ENCODE peak calls at places on chromosome 4, in eight cellular contexts. O, M, C, T, I, L, W and Z are unnamed samples.

GRCh38 chr4:2408401-2408958 is 10.0 kb downstream of the ZFYVE28 start:
- DNase-seq in L (no peak), W (no peak), M (no peak), C (no peak), I (no peak), O (no peak), T (no peak), Z (no peak)

GRCh38 chr4:184932343-184932742 is 85.9 kb upstream of the HELT start:
- DNase-seq in T (peak; percentile 11), M (no peak), L (no peak), W (no peak), C (no peak), I (no peak), O (no peak), Z (no peak)

GRCh38 chr4:134141728-134142127 is 59.9 kb downstream of the PABPC4L start:
- DNase-seq in W (no peak), L (no peak), M (no peak), I (no peak), C (no peak), T (no peak), O (no peak), Z (no peak)

GRCh38 chr4:186819357-186820086 is 95.9 kb upstream of the FAT1 start:
- DNase-seq in T (no peak), L (no peak), C (no peak), I (no peak), W (no peak), M (no peak), O (no peak), Z (no peak)

GRCh38 chr4:36224969-36225903 is 19.1 kb downstream of the ARAP2 start:
- DNase-seq in M (no peak), I (no peak), W (no peak), O (no peak), C (no peak), L (no peak), T (no peak), Z (no peak)

GRCh38 chr4:8480221-8480620 is 39.6 kb downstream of the TRMT44 start:
- DNase-seq in C (no peak), L (no peak), I (no peak), O (no peak), M (no peak), T (no peak), W (no peak), Z (no peak)

GRCh38 chr4:53192496-53192895 is 173.4 kb downstream of the SCFD2 start:
- DNase-seq in T (no peak), C (no peak), W (no peak), M (no peak), L (no peak), O (peak; percentile 55), I (no peak), Z (no peak)

GRCh38 chr4:174292473-174292872 is 8.8 kb downstream of the CEP44 start:
- DNase-seq in C (no peak), O (no peak), I (no peak), W (no peak), L (no peak), T (no peak), M (no peak), Z (no peak)

GRCh38 chr4:2938906-2939305 is 24.3 kb downstream of the NOP14 start:
- DNase-seq in I (no peak), M (no peak), T (no peak), W (no peak), L (no peak), O (no peak), C (no peak), Z (no peak)

GRCh38 chr4:44256414-44256813 is 192.2 kb downstream of the KCTD8 start:
- DNase-seq in M (no peak), I (no peak), O (no peak), T (no peak), C (no peak), L (no peak), W (no peak), Z (no peak)